ENCODE peak calls at places on chromosome 1, in ten cellular contexts. C, M, F, X, P, W, V, G, I and S are unnamed samples.

GRCh38 chr1:156638189-156638588 is 3.7 kb upstream of the BCAN start:
- DNase-seq in C (no peak), M (no peak), F (no peak), X (no peak), P (no peak), W (no peak), V (no peak), G (no peak), I (no peak), S (no peak)

GRCh38 chr1:157269656-157270375 is 131.6 kb upstream of the ETV3 start:
- DNase-seq in C (no peak), M (no peak), F (no peak), X (no peak), P (peak), W (no peak), V (no peak), G (no peak), I (no peak), S (no peak)

GRCh38 chr1:5998906-5999301 is 6.7 kb upstream of the NPHP4 start:
- DNase-seq in C (peak), M (no peak), F (no peak), X (no peak), P (no peak), W (no peak), V (no peak), G (no peak), I (no peak), S (no peak)

GRCh38 chr1:168190284-168190884 is 11.6 kb downstream of the TIPRL start:
- DNase-seq in C (no peak), M (no peak), F (no peak), X (no peak), P (no peak), W (no peak), V (no peak), G (no peak), I (no peak), S (no peak)

GRCh38 chr1:240234477-240235225 is 143.0 kb downstream of the FMN2 start:
- DNase-seq in C (no peak), M (peak), F (no peak), X (peak), P (no peak), W (no peak), V (no peak), G (no peak), I (no peak), S (peak)

GRCh38 chr1:80498673-80499072 is 1302.1 kb upstream of the ADGRL2 start:
- DNase-seq in C (no peak), M (no peak), F (no peak), X (no peak), P (no peak), W (no peak), V (no peak), G (no peak), I (no peak), S (no peak)

GRCh38 chr1:192904438-192904895 is 95.6 kb downstream of the RGS2 start:
- DNase-seq in C (no peak), M (peak), F (no peak), X (peak), P (no peak), W (no peak), V (no peak), G (no peak), I (no peak), S (peak)

GRCh38 chr1:160954158-160955104 is at the start of gene ITLN2:
- DNase-seq in C (peak), M (peak), F (peak), X (peak), P (peak), W (no peak), V (peak), G (peak), I (no peak), S (peak)

GRCh38 chr1:209796733-209797025 is 9.3 kb downstream of the IRF6 start:
- DNase-seq in C (no peak), M (no peak), F (no peak), X (no peak), P (no peak), W (no peak), V (no peak), G (no peak), I (no peak), S (no peak)

GRCh38 chr1:220527279-220528048 is 472 bp upstream of the MARK1 start:
- DNase-seq in C (no peak), M (no peak), F (peak), X (peak), P (peak), W (no peak), V (no peak), G (peak), I (no peak), S (peak)

GRCh38 chr1:244304156-244304555 is 147.6 kb downstream of the ADSS2 start:
- DNase-seq in C (no peak), M (no peak), F (no peak), X (no peak), P (no peak), W (no peak), V (no peak), G (no peak), I (peak), S (peak)

GRCh38 chr1:14924012-14924452 is 229.5 kb upstream of the TMEM51 start:
- DNase-seq in C (peak), M (peak), F (peak), X (no peak), P (peak), W (no peak), V (peak), G (peak), I (peak), S (no peak)

GRCh38 chr1:36805979-36806640 is 228.2 kb downstream of the GRIK3 start:
- DNase-seq in C (no peak), M (no peak), F (no peak), X (no peak), P (no peak), W (no peak), V (no peak), G (no peak), I (no peak), S (no peak)

GRCh38 chr1:177953549-177953948 is 16.3 kb downstream of the SEC16B start:
- DNase-seq in C (no peak), M (no peak), F (no peak), X (no peak), P (no peak), W (no peak), V (no peak), G (no peak), I (no peak), S (no peak)

GRCh38 chr1:219416598-219417238 is 196.2 kb downstream of the ZC3H11B start:
- DNase-seq in C (peak), M (peak), F (peak), X (peak), P (peak), W (no peak), V (peak), G (peak), I (peak), S (peak)

GRCh38 chr1:117613249-117613968 is 7.6 kb downstream of the TENT5C start:
- DNase-seq in C (no peak), M (no peak), F (no peak), X (no peak), P (no peak), W (no peak), V (no peak), G (no peak), I (no peak), S (no peak)

GRCh38 chr1:116826818-116827606 is 72.8 kb downstream of the CD2 start:
- DNase-seq in C (no peak), M (peak), F (no peak), X (peak), P (peak), W (no peak), V (peak), G (peak), I (no peak), S (peak)

GRCh38 chr1:176799327-176799726 is 336.4 kb downstream of the PAPPA2 start:
- DNase-seq in C (no peak), M (no peak), F (no peak), X (no peak), P (no peak), W (no peak), V (no peak), G (no peak), I (no peak), S (no peak)

GRCh38 chr1:46652321-46653100 is 15.7 kb downstream of the ATPAF1 start:
- DNase-seq in C (no peak), M (no peak), F (no peak), X (no peak), P (no peak), W (no peak), V (no peak), G (no peak), I (no peak), S (no peak)

GRCh38 chr1:183306317-183307042 is 111.7 kb downstream of the NMNAT2 start:
- DNase-seq in C (no peak), M (peak), F (peak), X (no peak), P (no peak), W (no peak), V (no peak), G (peak), I (no peak), S (no peak)

GRCh38 chr1:244815600-244816099 is 19.8 kb upstream of the COX20 start:
- DNase-seq in C (peak), M (no peak), F (no peak), X (no peak), P (no peak), W (no peak), V (no peak), G (no peak), I (no peak), S (no peak)

GRCh38 chr1:97925161-97925560 is 4.3 kb upstream of the DPYD start:
- DNase-seq in C (no peak), M (no peak), F (peak), X (no peak), P (no peak), W (no peak), V (no peak), G (no peak), I (no peak), S (no peak)

GRCh38 chr1:158124999-158125398 is 55.7 kb upstream of the CD1D start:
- DNase-seq in C (peak), M (peak), F (peak), X (peak), P (peak), W (peak), V (peak), G (peak), I (peak), S (peak)

GRCh38 chr1:31715097-31715872 is 11.5 kb upstream of the COL16A1 start:
- DNase-seq in C (peak), M (peak), F (peak), X (peak), P (peak), W (no peak), V (peak), G (no peak), I (peak), S (peak)

GRCh38 chr1:28775121-28775942 is 36.6 kb upstream of the OPRD1 start:
- DNase-seq in C (peak), M (peak), F (no peak), X (no peak), P (peak), W (peak), V (peak), G (peak), I (peak), S (peak)